ENCODE peak calls at places on chromosome 19, in four cellular contexts. One of them, this sample, is unnamed. For H3K4me1, the result is how much of the 10 kb centered on the place peaks cover.

GRCh38 chr19:16772841-16773240 is 53.2 kb downstream of the NWD1 start:
- DNase-seq in breast epithelium: no peak
- DNase-seq in fibroblast of lung: no peak
- DNase-seq in upper lobe of right lung: no peak
- DNase-seq in this sample: no peak

GRCh38 chr19:2543463-2544442 is 67.8 kb downstream of the GADD45B start:
- DNase-seq in breast epithelium: peak
- DNase-seq in fibroblast of lung: peak
- DNase-seq in upper lobe of right lung: peak
- DNase-seq in this sample: peak

GRCh38 chr19:18119243-18120105 is 21.9 kb downstream of the MAST3 start:
- DNase-seq in upper lobe of right lung: no peak
- DNase-seq in fibroblast of lung: no peak
- DNase-seq in breast epithelium: no peak
- DNase-seq in this sample: no peak

GRCh38 chr19:18239303-18239702 is 13.1 kb upstream of the PDE4C start:
- DNase-seq in fibroblast of lung: no peak
- DNase-seq in upper lobe of right lung: no peak
- DNase-seq in breast epithelium: no peak
- DNase-seq in this sample: no peak

GRCh38 chr19:855566-856120 is 3.5 kb downstream of the ELANE start:
- DNase-seq in upper lobe of right lung: peak
- DNase-seq in fibroblast of lung: no peak
- DNase-seq in breast epithelium: no peak
- DNase-seq in this sample: no peak

GRCh38 chr19:29687897-29688728 is 22.9 kb downstream of the PLEKHF1 start:
- DNase-seq in breast epithelium: no peak
- DNase-seq in fibroblast of lung: peak
- DNase-seq in upper lobe of right lung: no peak
- DNase-seq in this sample: no peak

GRCh38 chr19:48745208-48745995 is 1.3 kb downstream of the IZUMO1 start:
- DNase-seq in fibroblast of lung: peak
- DNase-seq in breast epithelium: no peak
- DNase-seq in upper lobe of right lung: no peak
- DNase-seq in this sample: peak

GRCh38 chr19:2135474-2136402 is 15.6 kb downstream of the AP3D1 start:
- DNase-seq in fibroblast of lung: no peak
- DNase-seq in breast epithelium: no peak
- DNase-seq in upper lobe of right lung: no peak
- DNase-seq in this sample: no peak

GRCh38 chr19:15402411-15403150 is 16.2 kb downstream of the AKAP8L start:
- DNase-seq in fibroblast of lung: no peak
- DNase-seq in upper lobe of right lung: no peak
- DNase-seq in breast epithelium: no peak
- DNase-seq in this sample: no peak

GRCh38 chr19:49823472-49823871 is 5.4 kb downstream of the MED25 start:
- DNase-seq in breast epithelium: no peak
- DNase-seq in upper lobe of right lung: no peak
- DNase-seq in fibroblast of lung: no peak
- DNase-seq in this sample: no peak

GRCh38 chr19:28242317-28242927 is 970.5 kb downstream of the UQCRFS1 start:
- DNase-seq in fibroblast of lung: peak
- DNase-seq in breast epithelium: no peak
- DNase-seq in upper lobe of right lung: no peak
- DNase-seq in this sample: peak

GRCh38 chr19:15282311-15282705 is 50.0 kb downstream of the BRD4 start:
- DNase-seq in upper lobe of right lung: no peak
- DNase-seq in fibroblast of lung: no peak
- DNase-seq in breast epithelium: no peak
- DNase-seq in this sample: no peak

GRCh38 chr19:51726049-51726448 is 2.3 kb upstream of the HAS1 start:
- DNase-seq in upper lobe of right lung: no peak
- DNase-seq in breast epithelium: peak
- DNase-seq in fibroblast of lung: peak
- DNase-seq in this sample: no peak

GRCh38 chr19:17292301-17293074 is 10.7 kb downstream of the ABHD8 start:
- DNase-seq in breast epithelium: peak
- DNase-seq in upper lobe of right lung: peak
- DNase-seq in fibroblast of lung: peak
- DNase-seq in this sample: peak

GRCh38 chr19:33427801-33428626 is 54.5 kb downstream of the CEBPG start:
- DNase-seq in fibroblast of lung: no peak
- DNase-seq in upper lobe of right lung: peak
- DNase-seq in breast epithelium: no peak
- DNase-seq in this sample: no peak

GRCh38 chr19:10142701-10143375 is 23.1 kb upstream of the EIF3G start:
- DNase-seq in upper lobe of right lung: peak
- DNase-seq in fibroblast of lung: no peak
- DNase-seq in breast epithelium: no peak
- DNase-seq in this sample: no peak

GRCh38 chr19:474126-475078 is 13.6 kb upstream of the SHC2 start:
- DNase-seq in upper lobe of right lung: no peak
- DNase-seq in breast epithelium: no peak
- DNase-seq in fibroblast of lung: no peak
- DNase-seq in this sample: no peak

GRCh38 chr19:45769054-45769782 is at the start of gene SIX5:
- DNase-seq in breast epithelium: peak
- DNase-seq in upper lobe of right lung: peak
- DNase-seq in fibroblast of lung: peak
- DNase-seq in this sample: peak

GRCh38 chr19:1244693-1245451 is 3.3 kb downstream of the ATP5F1D start:
- DNase-seq in fibroblast of lung: no peak
- DNase-seq in upper lobe of right lung: peak
- DNase-seq in breast epithelium: no peak
- DNase-seq in this sample: no peak

GRCh38 chr19:33460221-33460908 is 61.2 kb downstream of the PEPD start:
- DNase-seq in breast epithelium: no peak
- DNase-seq in upper lobe of right lung: peak
- DNase-seq in fibroblast of lung: no peak
- DNase-seq in this sample: no peak

GRCh38 chr19:11457115-11457514 is 21.7 kb downstream of the PRKCSH start:
- DNase-seq in breast epithelium: no peak
- DNase-seq in upper lobe of right lung: no peak
- DNase-seq in fibroblast of lung: no peak
- DNase-seq in this sample: no peak

GRCh38 chr19:17489392-17490030 is 19.2 kb downstream of the SLC27A1 start:
- DNase-seq in fibroblast of lung: no peak
- DNase-seq in upper lobe of right lung: no peak
- DNase-seq in breast epithelium: no peak
- DNase-seq in this sample: no peak

GRCh38 chr19:33171916-33172359 is 22.2 kb upstream of the LRP3 start:
- DNase-seq in upper lobe of right lung: no peak
- DNase-seq in breast epithelium: no peak
- DNase-seq in fibroblast of lung: peak
- DNase-seq in this sample: no peak

GRCh38 chr19:10389863-10390262 is 9.5 kb upstream of the TYK2 start:
- DNase-seq in upper lobe of right lung: no peak
- DNase-seq in fibroblast of lung: no peak
- DNase-seq in breast epithelium: no peak
- DNase-seq in this sample: no peak

GRCh38 chr19:3801412-3802096 is 15.4 kb upstream of the MATK start:
- DNase-seq in fibroblast of lung: no peak
- DNase-seq in upper lobe of right lung: no peak
- DNase-seq in breast epithelium: peak
- DNase-seq in this sample: no peak

GRCh38 chr19:37936166-37936565 is 29.2 kb downstream of the SIPA1L3 start:
- DNase-seq in upper lobe of right lung: no peak
- DNase-seq in fibroblast of lung: no peak
- DNase-seq in breast epithelium: no peak
- DNase-seq in this sample: no peak
- H3K4me3 ChIP-seq in upper lobe of right lung: no peak
- H3K4me3 ChIP-seq in fibroblast of lung: no peak
- H3K4me3 ChIP-seq in breast epithelium: no peak
- H3K4me3 ChIP-seq in this sample: no peak

DNA sequence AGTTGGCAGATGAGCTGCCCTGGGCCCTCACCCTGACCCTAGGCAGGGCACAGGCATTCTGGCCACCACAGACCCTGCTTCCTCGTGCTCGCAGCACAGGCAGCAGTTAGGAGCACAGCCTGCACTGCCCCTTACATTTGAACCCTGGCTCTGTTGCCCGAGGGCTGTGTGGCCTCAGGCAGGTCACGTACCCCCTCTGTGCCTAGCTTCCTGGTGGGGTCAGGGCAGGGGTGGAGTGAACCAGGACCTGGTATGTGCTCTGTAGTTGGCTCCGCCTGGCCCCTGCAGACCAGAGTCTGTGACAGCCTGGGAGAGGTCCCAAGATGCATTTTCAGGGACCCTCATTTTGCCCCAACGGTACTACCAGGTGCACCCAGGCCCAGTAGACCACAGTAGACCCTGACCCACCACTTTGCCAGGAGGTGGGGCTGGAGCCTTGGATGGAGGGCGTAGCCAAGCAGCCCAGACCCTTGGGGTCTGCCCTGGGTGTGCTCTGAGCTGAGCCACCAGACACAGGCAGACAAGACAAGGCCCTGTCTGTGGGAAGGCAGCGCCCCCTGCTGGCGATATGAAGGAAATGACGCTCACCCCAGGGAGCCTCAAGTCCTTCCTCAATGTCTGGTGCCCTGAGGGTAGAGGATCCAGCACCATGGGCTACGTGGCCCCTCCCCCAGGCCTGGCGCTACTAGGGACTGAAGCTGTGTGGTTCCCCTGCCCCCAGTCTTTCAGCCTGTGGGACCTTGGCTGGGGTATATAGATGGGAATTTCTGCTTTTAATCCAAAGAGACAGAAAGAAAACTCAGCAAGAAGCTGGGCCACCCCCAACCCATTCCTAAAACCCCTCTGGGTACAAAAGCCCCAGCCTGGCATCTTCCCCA is 9.0 kb downstream of the LYL1 start:
- DNase-seq in upper lobe of right lung: peak
- DNase-seq in fibroblast of lung: peak
- DNase-seq in breast epithelium: peak
- DNase-seq in this sample: peak
- H3K4me1 ChIP-seq in upper lobe of right lung: under half
- H3K4me1 ChIP-seq in fibroblast of lung: under half
- H3K4me1 ChIP-seq in breast epithelium: under half
- H3K4me1 ChIP-seq in this sample: half or more

GRCh38 chr19:8571006-8571411 is 6.2 kb downstream of the MYO1F start:
- DNase-seq in fibroblast of lung: peak
- DNase-seq in breast epithelium: no peak
- DNase-seq in upper lobe of right lung: peak
- DNase-seq in this sample: no peak
- TF ChIP-seq CTCF in fibroblast of lung: no peak
- TF ChIP-seq CTCF in breast epithelium: no peak
- TF ChIP-seq CTCF in upper lobe of right lung: no peak
- TF ChIP-seq CTCF in this sample: no peak

DNA sequence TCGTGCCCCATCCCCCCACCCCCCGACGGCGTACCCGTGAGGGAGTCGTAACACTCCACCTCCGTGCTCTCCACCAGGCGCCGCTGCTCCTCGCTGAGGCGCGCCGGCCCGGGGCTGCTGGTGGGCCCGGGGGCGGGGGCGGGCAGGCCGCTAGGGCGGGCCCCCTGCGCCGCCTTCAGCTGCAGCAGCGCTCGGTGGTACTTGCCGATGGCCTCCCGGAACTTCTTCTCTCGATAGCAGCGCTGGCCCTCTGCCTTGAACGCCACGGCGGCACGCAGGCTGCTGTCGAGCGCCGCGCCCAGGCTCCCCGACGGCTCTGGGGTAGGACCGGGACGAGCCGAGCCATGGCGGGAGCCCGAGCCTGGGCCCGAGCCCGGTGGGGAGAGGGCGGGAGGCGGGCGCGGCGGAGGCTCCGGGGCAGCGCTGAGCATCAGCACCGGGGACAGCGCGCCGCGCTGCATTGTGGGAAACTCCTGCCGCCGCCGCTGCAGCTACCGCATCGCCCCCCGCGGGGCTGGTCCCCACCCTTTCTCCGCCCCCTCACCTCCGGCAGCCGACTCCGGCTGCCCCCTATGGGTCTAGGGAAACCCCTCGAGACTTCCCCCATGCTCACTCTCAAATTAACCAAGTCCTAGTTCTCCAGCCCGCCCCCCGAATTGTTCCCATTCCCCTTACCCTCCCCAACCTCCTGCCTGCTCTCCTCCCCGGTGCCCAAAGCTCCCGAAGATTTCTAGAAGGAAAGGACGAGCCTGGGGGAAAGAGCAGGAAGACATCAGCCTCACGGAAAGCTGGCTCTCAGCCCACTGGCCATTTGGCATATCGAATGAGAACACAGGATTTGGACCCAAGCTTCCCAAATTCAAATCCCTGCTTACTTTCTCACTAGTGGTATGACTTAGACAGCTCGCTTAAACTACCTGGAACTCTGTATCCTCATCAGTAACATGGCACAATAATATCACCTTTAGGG is at the start of gene TTC9B:
- DNase-seq in upper lobe of right lung: no peak
- DNase-seq in fibroblast of lung: no peak
- DNase-seq in breast epithelium: no peak
- DNase-seq in this sample: no peak
- H3K4me3 ChIP-seq in upper lobe of right lung: no peak
- H3K4me3 ChIP-seq in fibroblast of lung: no peak
- H3K4me3 ChIP-seq in breast epithelium: no peak
- H3K4me3 ChIP-seq in this sample: no peak